ENCODE peak calls at places on chromosomes 11 and 22, in six cellular contexts. T, H, I, L, M and P are unnamed samples.
A peak's percentile ranks its signal among the peaks of the same experiment; 100 is the strongest.

GRCh38 chr11:45100338-45100737 is 46.1 kb upstream of the PRDM11 start:
- DNase-seq in T (peak; percentile 56), H (peak; percentile 46), I (no peak), L (no peak), M (peak; percentile 32), P (peak; percentile 13)

GRCh38 chr11:206516-207212 is 535 bp downstream of the BET1L start:
- DNase-seq in T (peak; percentile 81), H (no peak), I (peak; percentile 73), L (peak; percentile 40), M (peak; percentile 39), P (peak; percentile 87)

GRCh38 chr22:30370681-30371080 is 13.9 kb downstream of the CCDC157 start:
- DNase-seq in T (no peak), H (no peak), I (no peak), L (no peak), M (no peak), P (no peak)

GRCh38 chr22:31451709-31452571 is 37.7 kb downstream of the EIF4ENIF1 start:
- DNase-seq in T (no peak), H (peak; percentile 59), I (no peak), L (no peak), M (peak; percentile 18), P (no peak)

GRCh38 chr11:84714316-84714780 is 912.8 kb downstream of the DLG2 start:
- DNase-seq in T (no peak), H (peak; percentile 6), I (no peak), L (peak; percentile 28), M (peak; percentile 15), P (no peak)

GRCh38 chr22:49812838-49813237 is 14.8 kb downstream of the BRD1 start:
- DNase-seq in T (no peak), H (peak; percentile 37), I (peak; percentile 56), L (peak; percentile 40), M (no peak), P (no peak)

GRCh38 chr11:35173620-35174278 is 34.8 kb downstream of the CD44 start:
- DNase-seq in T (no peak), H (no peak), I (no peak), L (no peak), M (no peak), P (no peak)

GRCh38 chr22:39245130-39246039 is 603 bp upstream of the PDGFB start:
- DNase-seq in T (no peak), H (no peak), I (no peak), L (no peak), M (no peak), P (no peak)

GRCh38 chr11:78722786-78723185 is 148.1 kb upstream of the NARS2 start:
- DNase-seq in T (no peak), H (peak; percentile 13), I (no peak), L (no peak), M (no peak), P (no peak)

GRCh38 chr22:23093090-23093788 is 22.9 kb downstream of the GNAZ start:
- DNase-seq in T (no peak), H (no peak), I (no peak), L (no peak), M (peak; percentile 54), P (no peak)

GRCh38 chr11:86923993-86924766 is 31.0 kb downstream of the FZD4 start:
- DNase-seq in T (no peak), H (no peak), I (no peak), L (no peak), M (no peak), P (no peak)

GRCh38 chr11:50074161-50074560 is 41.5 kb downstream of the OR4C45 start:
- DNase-seq in T (no peak), H (no peak), I (no peak), L (no peak), M (no peak), P (no peak)

GRCh38 chr11:6612816-6613136 is 760 bp upstream of the TAF10 start:
- DNase-seq in T (no peak), H (no peak), I (no peak), L (no peak), M (peak; percentile 37), P (peak; percentile 79)

GRCh38 chr11:108886608-108887007 is 221.7 kb downstream of the DDX10 start:
- DNase-seq in T (no peak), H (peak; percentile 45), I (no peak), L (no peak), M (no peak), P (no peak)

GRCh38 chr11:36041988-36042606 is 98.2 kb downstream of the LDLRAD3 start:
- DNase-seq in T (no peak), H (no peak), I (no peak), L (no peak), M (no peak), P (no peak)

DNA sequence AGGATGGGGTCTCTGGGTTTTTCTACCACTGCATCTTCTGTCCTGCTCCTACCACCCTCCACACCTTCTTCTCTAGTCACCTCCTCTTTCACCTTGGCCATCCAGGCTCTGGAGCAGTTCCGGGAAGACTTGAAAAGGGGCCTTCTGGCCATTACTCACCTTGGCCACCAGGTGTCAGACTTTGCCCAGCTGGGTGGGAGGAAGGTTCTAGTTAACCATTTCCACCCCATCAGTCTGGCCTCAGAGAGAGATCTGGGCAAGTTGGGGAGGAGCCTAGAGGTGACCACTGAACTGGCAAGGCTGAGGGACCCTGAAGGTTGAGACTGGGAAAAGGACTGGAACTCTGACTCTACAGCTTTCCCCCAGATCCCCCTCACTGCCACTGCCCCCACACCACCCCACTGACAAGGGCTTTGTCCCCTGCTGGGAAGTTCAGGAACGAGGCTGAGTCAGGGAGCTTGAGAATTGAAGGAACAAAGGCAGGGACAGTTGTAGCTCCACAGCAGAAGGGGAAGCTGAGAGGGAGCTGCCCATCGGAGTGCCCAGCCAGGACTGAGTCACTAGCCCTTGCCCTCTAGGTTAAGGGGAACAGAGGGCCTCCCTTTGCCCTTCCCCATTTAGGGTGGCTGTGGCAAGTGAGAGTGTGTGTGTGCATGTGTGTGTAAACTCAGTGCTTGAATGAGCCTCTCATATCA is 3.7 kb upstream of the POLD4 start:
- DNase-seq in T (no peak), H (peak; percentile 80), I (peak; percentile 84), L (peak; percentile 79), M (peak; percentile 70), P (peak; percentile 92)
- TF ChIP-seq POLR2A in T (no peak), H (peak; percentile 57), I (no peak), L (no peak), M (no peak), P (no peak)

GRCh38 chr11:58577441-58578135 is 1.3 kb upstream of the ZFP91 start:
- DNase-seq in T (peak; percentile 82), H (peak; percentile 97), I (peak; percentile 87), L (peak; percentile 50), M (peak; percentile 71), P (no peak)

GRCh38 chr11:58573451-58574104 is 2.1 kb downstream of the LPXN start:
- DNase-seq in T (peak; percentile 89), H (peak; percentile 85), I (peak; percentile 83), L (no peak), M (peak; percentile 11), P (peak; percentile 73)

GRCh38 chr11:58574851-58575250 is 805 bp downstream of the LPXN start:
- DNase-seq in T (no peak), H (peak; percentile 61), I (no peak), L (no peak), M (no peak), P (no peak)

GRCh38 chr11:58576792-58577440 is 1.3 kb upstream of the LPXN start:
- DNase-seq in T (no peak), H (peak; percentile 66), I (peak; percentile 61), L (no peak), M (peak; percentile 10), P (no peak)

DNA sequence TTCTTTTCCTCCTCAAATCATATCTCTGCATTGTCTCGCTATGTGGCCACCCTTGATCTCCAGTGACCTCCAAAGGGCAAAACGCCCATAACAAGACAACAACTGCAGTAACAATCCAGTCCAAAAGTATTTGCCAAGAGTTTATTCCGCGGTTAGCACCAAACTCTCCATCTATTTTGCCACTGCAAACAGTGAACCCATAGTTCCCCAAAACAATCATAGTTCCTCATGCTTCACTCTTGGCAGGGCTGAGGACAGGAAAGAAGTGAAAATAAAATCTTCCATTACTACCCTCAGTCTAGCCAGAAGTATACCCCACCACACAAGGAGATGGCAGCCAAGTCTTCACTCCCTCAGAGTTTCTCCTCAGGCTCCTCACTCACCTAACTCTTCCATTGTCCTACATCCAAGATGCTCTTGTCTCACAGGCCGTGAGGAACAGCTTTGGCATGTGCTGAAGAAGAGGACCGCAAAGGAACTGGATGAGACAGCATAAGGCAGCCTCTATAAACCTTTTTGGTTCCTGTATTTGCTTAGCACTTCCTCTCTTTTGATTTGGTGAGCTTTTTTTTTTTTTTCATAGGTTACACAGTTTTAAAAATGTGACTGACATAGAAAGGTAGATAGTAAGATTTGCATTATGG is at the start of gene LPXN:
- DNase-seq in T (no peak), H (peak; percentile 63), I (no peak), L (no peak), M (no peak), P (no peak)
- H3K4me3 ChIP-seq in T (peak within 1 kb of the TSS; percentile 99), H (no peak within 1 kb of the TSS), I (peak within 1 kb of the TSS; percentile 11), L (no peak within 1 kb of the TSS), M (peak within 1 kb of the TSS; percentile 63), P (no peak within 1 kb of the TSS)

GRCh38 chr22:43151251-43152000 is at the start of gene TSPO:
- DNase-seq in T (peak; percentile 88), H (peak; percentile 19), I (peak; percentile 90), L (peak; percentile 86), M (peak; percentile 84), P (peak; percentile 59)
- TF ChIP-seq POLR2A in T (no peak), H (no peak), I (no peak), L (no peak), M (no peak), P (no peak)

GRCh38 chr11:64035081-64035524 is 628 bp upstream of the FLRT1 start:
- DNase-seq in T (no peak), H (no peak), I (no peak), L (no peak), M (no peak), P (no peak)

GRCh38 chr11:64037027-64037633 is 1.4 kb downstream of the FLRT1 start:
- DNase-seq in T (no peak), H (no peak), I (no peak), L (no peak), M (no peak), P (no peak)

GRCh38 chr11:64036081-64037026 is 623 bp downstream of the FLRT1 start:
- DNase-seq in T (no peak), H (peak; percentile 35), I (peak; percentile 79), L (no peak), M (peak; percentile 47), P (peak; percentile 81)

GRCh38 chr11:64034411-64034811 is 1.3 kb upstream of the FLRT1 start:
- DNase-seq in T (no peak), H (no peak), I (no peak), L (no peak), M (peak; percentile 30), P (peak; percentile 83)

DNA sequence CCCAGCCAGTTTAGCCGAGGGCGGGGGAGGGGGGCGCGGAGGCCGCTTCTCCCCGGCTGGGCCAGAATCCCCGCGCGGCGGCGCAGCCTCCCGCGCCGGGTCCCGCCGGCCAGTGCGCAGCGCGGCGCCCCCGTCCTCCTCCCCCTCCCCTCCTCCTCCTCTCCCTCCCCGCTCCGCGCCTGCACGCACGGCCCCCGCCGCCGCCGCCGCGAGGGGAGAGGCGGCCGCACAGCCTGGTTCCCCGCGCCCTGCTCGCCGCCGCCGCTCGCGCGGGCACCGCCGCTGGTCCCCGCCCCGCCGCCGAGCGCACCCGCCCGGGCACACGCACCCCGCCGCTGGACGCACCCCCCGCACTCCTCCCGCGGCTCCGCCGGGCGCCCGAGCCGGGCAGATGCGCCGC is at the start of gene FLRT1:
- DNase-seq in T (no peak), H (no peak), I (no peak), L (no peak), M (peak; percentile 61), P (no peak)
- H3K4me3 ChIP-seq in T (peak within 1 kb of the TSS; percentile 53), H (peak within 1 kb of the TSS; percentile 47), I (peak within 1 kb of the TSS; percentile 69), L (peak within 1 kb of the TSS; percentile 53), M (no peak within 1 kb of the TSS), P (peak within 1 kb of the TSS; percentile 20)